ENCODE peak calls at places on chromosomes 16 and 17, in five cellular contexts. One of them, this sample, is unnamed.

GRCh38 chr17:81153340-81153803 is 11.9 kb upstream of the PVALEF start:
- DNase-seq in glutamatergic neuron: peak; percentile 4
- DNase-seq in IMR-90: peak; percentile 49
- DNase-seq in stimulated activated CD4-positive, alpha-beta T cell treated with anti-CD3 and anti-CD28 coated beads, TNF-alpha, amount 100 ng/mL, for 1 hour: no peak
- DNase-seq in EL: peak; percentile 44
- DNase-seq in this sample: peak; percentile 16

GRCh38 chr17:3635474-3636153 is 436 bp downstream of the SHPK start:
- DNase-seq in glutamatergic neuron: no peak
- DNase-seq in stimulated activated CD4-positive, alpha-beta T cell treated with anti-CD3 and anti-CD28 coated beads, TNF-alpha, amount 100 ng/mL, for 1 hour: no peak
- DNase-seq in EL: no peak
- DNase-seq in IMR-90: no peak
- DNase-seq in this sample: no peak

GRCh38 chr17:79622776-79623175 is 11.9 kb upstream of the RBFOX3 start:
- DNase-seq in glutamatergic neuron: no peak
- DNase-seq in IMR-90: no peak
- DNase-seq in EL: no peak
- DNase-seq in stimulated activated CD4-positive, alpha-beta T cell treated with anti-CD3 and anti-CD28 coated beads, TNF-alpha, amount 100 ng/mL, for 1 hour: no peak
- DNase-seq in this sample: no peak

GRCh38 chr16:84718-85452 is 6.9 kb downstream of the MPG start:
- DNase-seq in EL: peak; percentile 96
- DNase-seq in glutamatergic neuron: no peak
- DNase-seq in stimulated activated CD4-positive, alpha-beta T cell treated with anti-CD3 and anti-CD28 coated beads, TNF-alpha, amount 100 ng/mL, for 1 hour: peak; percentile 16
- DNase-seq in IMR-90: peak; percentile 96
- DNase-seq in this sample: peak; percentile 96

GRCh38 chr17:57701121-57701520 is 44.0 kb downstream of the CCDC182 start:
- DNase-seq in IMR-90: no peak
- DNase-seq in EL: no peak
- DNase-seq in glutamatergic neuron: no peak
- DNase-seq in stimulated activated CD4-positive, alpha-beta T cell treated with anti-CD3 and anti-CD28 coated beads, TNF-alpha, amount 100 ng/mL, for 1 hour: no peak
- DNase-seq in this sample: no peak

GRCh38 chr17:50863221-50863843 is 2.8 kb downstream of the TOB1 start:
- DNase-seq in stimulated activated CD4-positive, alpha-beta T cell treated with anti-CD3 and anti-CD28 coated beads, TNF-alpha, amount 100 ng/mL, for 1 hour: no peak
- DNase-seq in IMR-90: no peak
- DNase-seq in glutamatergic neuron: peak; percentile 77
- DNase-seq in EL: peak; percentile 33
- DNase-seq in this sample: peak; percentile 43

GRCh38 chr17:1182831-1183578 is 3.2 kb upstream of the ABR start:
- DNase-seq in IMR-90: no peak
- DNase-seq in stimulated activated CD4-positive, alpha-beta T cell treated with anti-CD3 and anti-CD28 coated beads, TNF-alpha, amount 100 ng/mL, for 1 hour: no peak
- DNase-seq in EL: no peak
- DNase-seq in glutamatergic neuron: no peak
- DNase-seq in this sample: no peak

GRCh38 chr16:89544713-89545043 is 15.8 kb upstream of the RPL13 start:
- DNase-seq in IMR-90: no peak
- DNase-seq in EL: no peak
- DNase-seq in glutamatergic neuron: no peak
- DNase-seq in stimulated activated CD4-positive, alpha-beta T cell treated with anti-CD3 and anti-CD28 coated beads, TNF-alpha, amount 100 ng/mL, for 1 hour: no peak
- DNase-seq in this sample: no peak

GRCh38 chr17:3843935-3844516 is 2.0 kb downstream of the NCBP3 start:
- DNase-seq in IMR-90: no peak
- DNase-seq in stimulated activated CD4-positive, alpha-beta T cell treated with anti-CD3 and anti-CD28 coated beads, TNF-alpha, amount 100 ng/mL, for 1 hour: peak; percentile 37
- DNase-seq in EL: peak; percentile 45
- DNase-seq in glutamatergic neuron: peak; percentile 65
- DNase-seq in this sample: peak; percentile 42

GRCh38 chr17:32755045-32755805 is 121.7 kb downstream of the MYO1D start:
- DNase-seq in glutamatergic neuron: no peak
- DNase-seq in IMR-90: peak; percentile 76
- DNase-seq in EL: peak; percentile 68
- DNase-seq in stimulated activated CD4-positive, alpha-beta T cell treated with anti-CD3 and anti-CD28 coated beads, TNF-alpha, amount 100 ng/mL, for 1 hour: no peak
- DNase-seq in this sample: peak; percentile 72

GRCh38 chr16:88681084-88681680 is 5.1 kb downstream of the SNAI3 start:
- DNase-seq in glutamatergic neuron: no peak
- DNase-seq in IMR-90: no peak
- DNase-seq in stimulated activated CD4-positive, alpha-beta T cell treated with anti-CD3 and anti-CD28 coated beads, TNF-alpha, amount 100 ng/mL, for 1 hour: no peak
- DNase-seq in EL: no peak
- DNase-seq in this sample: no peak

GRCh38 chr17:55818451-55819375 is 67.9 kb downstream of the PCTP start:
- DNase-seq in glutamatergic neuron: no peak
- DNase-seq in EL: no peak
- DNase-seq in stimulated activated CD4-positive, alpha-beta T cell treated with anti-CD3 and anti-CD28 coated beads, TNF-alpha, amount 100 ng/mL, for 1 hour: no peak
- DNase-seq in IMR-90: no peak
- DNase-seq in this sample: no peak

GRCh38 chr17:73480740-73481139 is 163.5 kb downstream of the SDK2 start:
- DNase-seq in glutamatergic neuron: no peak
- DNase-seq in EL: no peak
- DNase-seq in IMR-90: no peak
- DNase-seq in stimulated activated CD4-positive, alpha-beta T cell treated with anti-CD3 and anti-CD28 coated beads, TNF-alpha, amount 100 ng/mL, for 1 hour: no peak
- DNase-seq in this sample: no peak

GRCh38 chr17:74190154-74190553 is 13.3 kb upstream of the RPL38 start:
- DNase-seq in EL: peak; percentile 34
- DNase-seq in glutamatergic neuron: no peak
- DNase-seq in IMR-90: peak; percentile 61
- DNase-seq in stimulated activated CD4-positive, alpha-beta T cell treated with anti-CD3 and anti-CD28 coated beads, TNF-alpha, amount 100 ng/mL, for 1 hour: no peak
- DNase-seq in this sample: peak; percentile 69

GRCh38 chr17:57557793-57558681 is 187.1 kb downstream of the CCDC182 start:
- DNase-seq in EL: peak; percentile 93
- DNase-seq in stimulated activated CD4-positive, alpha-beta T cell treated with anti-CD3 and anti-CD28 coated beads, TNF-alpha, amount 100 ng/mL, for 1 hour: no peak
- DNase-seq in glutamatergic neuron: no peak
- DNase-seq in IMR-90: peak; percentile 66
- DNase-seq in this sample: peak; percentile 86

GRCh38 chr16:1530883-1531637 is 2.4 kb upstream of the TMEM204 start:
- DNase-seq in glutamatergic neuron: no peak
- DNase-seq in IMR-90: peak; percentile 43
- DNase-seq in stimulated activated CD4-positive, alpha-beta T cell treated with anti-CD3 and anti-CD28 coated beads, TNF-alpha, amount 100 ng/mL, for 1 hour: no peak
- DNase-seq in EL: peak; percentile 74
- DNase-seq in this sample: peak; percentile 96

GRCh38 chr16:25707982-25708583 is 16.3 kb downstream of the HS3ST4 start:
- DNase-seq in IMR-90: no peak
- DNase-seq in EL: no peak
- DNase-seq in glutamatergic neuron: peak; percentile 26
- DNase-seq in stimulated activated CD4-positive, alpha-beta T cell treated with anti-CD3 and anti-CD28 coated beads, TNF-alpha, amount 100 ng/mL, for 1 hour: no peak
- DNase-seq in this sample: no peak

GRCh38 chr17:10526517-10526916 is 8.2 kb upstream of the MYH1 start:
- DNase-seq in IMR-90: no peak
- DNase-seq in stimulated activated CD4-positive, alpha-beta T cell treated with anti-CD3 and anti-CD28 coated beads, TNF-alpha, amount 100 ng/mL, for 1 hour: no peak
- DNase-seq in EL: no peak
- DNase-seq in glutamatergic neuron: no peak
- DNase-seq in this sample: no peak

GRCh38 chr17:31200287-31200686 is 96.8 kb downstream of the OMG start:
- DNase-seq in stimulated activated CD4-positive, alpha-beta T cell treated with anti-CD3 and anti-CD28 coated beads, TNF-alpha, amount 100 ng/mL, for 1 hour: no peak
- DNase-seq in EL: no peak
- DNase-seq in glutamatergic neuron: no peak
- DNase-seq in IMR-90: peak; percentile 7
- DNase-seq in this sample: no peak

GRCh38 chr16:54459509-54460235 is 173.1 kb upstream of the IRX3 start:
- DNase-seq in IMR-90: no peak
- DNase-seq in glutamatergic neuron: no peak
- DNase-seq in stimulated activated CD4-positive, alpha-beta T cell treated with anti-CD3 and anti-CD28 coated beads, TNF-alpha, amount 100 ng/mL, for 1 hour: no peak
- DNase-seq in EL: peak; percentile 42
- DNase-seq in this sample: peak; percentile 89

GRCh38 chr17:44914148-44914547 is 1.2 kb downstream of the GFAP start:
- DNase-seq in stimulated activated CD4-positive, alpha-beta T cell treated with anti-CD3 and anti-CD28 coated beads, TNF-alpha, amount 100 ng/mL, for 1 hour: no peak
- DNase-seq in glutamatergic neuron: no peak
- DNase-seq in IMR-90: no peak
- DNase-seq in EL: no peak
- DNase-seq in this sample: no peak

GRCh38 chr16:30414159-30414558 is 6.8 kb downstream of the ZNF771 start:
- DNase-seq in IMR-90: no peak
- DNase-seq in glutamatergic neuron: no peak
- DNase-seq in EL: no peak
- DNase-seq in stimulated activated CD4-positive, alpha-beta T cell treated with anti-CD3 and anti-CD28 coated beads, TNF-alpha, amount 100 ng/mL, for 1 hour: no peak
- DNase-seq in this sample: no peak

GRCh38 chr17:76720211-76720610 is 6.2 kb downstream of the JMJD6 start:
- DNase-seq in glutamatergic neuron: no peak
- DNase-seq in EL: no peak
- DNase-seq in IMR-90: no peak
- DNase-seq in stimulated activated CD4-positive, alpha-beta T cell treated with anti-CD3 and anti-CD28 coated beads, TNF-alpha, amount 100 ng/mL, for 1 hour: no peak
- DNase-seq in this sample: no peak

GRCh38 chr16:386641-387156 is 4.9 kb upstream of the PGAP6 start:
- DNase-seq in IMR-90: no peak
- DNase-seq in glutamatergic neuron: no peak
- DNase-seq in EL: no peak
- DNase-seq in stimulated activated CD4-positive, alpha-beta T cell treated with anti-CD3 and anti-CD28 coated beads, TNF-alpha, amount 100 ng/mL, for 1 hour: no peak
- DNase-seq in this sample: no peak

GRCh38 chr16:3223913-3224515 is 10.9 kb downstream of the ZNF200 start:
- DNase-seq in IMR-90: no peak
- DNase-seq in glutamatergic neuron: no peak
- DNase-seq in stimulated activated CD4-positive, alpha-beta T cell treated with anti-CD3 and anti-CD28 coated beads, TNF-alpha, amount 100 ng/mL, for 1 hour: no peak
- DNase-seq in EL: no peak
- DNase-seq in this sample: peak; percentile 7

GRCh38 chr16:46612121-46612520 is 9.1 kb downstream of the SHCBP1 start:
- DNase-seq in stimulated activated CD4-positive, alpha-beta T cell treated with anti-CD3 and anti-CD28 coated beads, TNF-alpha, amount 100 ng/mL, for 1 hour: no peak
- DNase-seq in EL: no peak
- DNase-seq in glutamatergic neuron: no peak
- DNase-seq in IMR-90: no peak
- DNase-seq in this sample: no peak

GRCh38 chr16:88453621-88454314 is 688 bp downstream of the ZFPM1 start:
- DNase-seq in glutamatergic neuron: no peak
- DNase-seq in IMR-90: no peak
- DNase-seq in EL: peak; percentile 43
- DNase-seq in stimulated activated CD4-positive, alpha-beta T cell treated with anti-CD3 and anti-CD28 coated beads, TNF-alpha, amount 100 ng/mL, for 1 hour: peak; percentile 32
- DNase-seq in this sample: no peak

GRCh38 chr16:13492046-13492445 is 427.9 kb upstream of the ERCC4 start:
- DNase-seq in glutamatergic neuron: no peak
- DNase-seq in IMR-90: no peak
- DNase-seq in EL: no peak
- DNase-seq in stimulated activated CD4-positive, alpha-beta T cell treated with anti-CD3 and anti-CD28 coated beads, TNF-alpha, amount 100 ng/mL, for 1 hour: no peak
- DNase-seq in this sample: no peak

GRCh38 chr16:3138342-3138741 is 3.5 kb downstream of the ZNF213 start:
- DNase-seq in glutamatergic neuron: no peak
- DNase-seq in EL: no peak
- DNase-seq in IMR-90: no peak
- DNase-seq in stimulated activated CD4-positive, alpha-beta T cell treated with anti-CD3 and anti-CD28 coated beads, TNF-alpha, amount 100 ng/mL, for 1 hour: no peak
- DNase-seq in this sample: no peak

GRCh38 chr17:79630120-79630519 is 19.3 kb upstream of the RBFOX3 start:
- DNase-seq in EL: no peak
- DNase-seq in stimulated activated CD4-positive, alpha-beta T cell treated with anti-CD3 and anti-CD28 coated beads, TNF-alpha, amount 100 ng/mL, for 1 hour: no peak
- DNase-seq in glutamatergic neuron: no peak
- DNase-seq in IMR-90: no peak
- DNase-seq in this sample: no peak

GRCh38 chr17:64974750-64975317 is 55.6 kb upstream of the LRRC37A3 start:
- DNase-seq in stimulated activated CD4-positive, alpha-beta T cell treated with anti-CD3 and anti-CD28 coated beads, TNF-alpha, amount 100 ng/mL, for 1 hour: no peak
- DNase-seq in EL: no peak
- DNase-seq in glutamatergic neuron: no peak
- DNase-seq in IMR-90: no peak
- DNase-seq in this sample: no peak

GRCh38 chr16:18945233-18945632 is 19.0 kb upstream of the SMG1 start:
- DNase-seq in glutamatergic neuron: no peak
- DNase-seq in IMR-90: no peak
- DNase-seq in stimulated activated CD4-positive, alpha-beta T cell treated with anti-CD3 and anti-CD28 coated beads, TNF-alpha, amount 100 ng/mL, for 1 hour: no peak
- DNase-seq in EL: no peak
- DNase-seq in this sample: no peak

GRCh38 chr17:66250686-66251085 is 21.5 kb upstream of the APOH start:
- DNase-seq in glutamatergic neuron: no peak
- DNase-seq in EL: no peak
- DNase-seq in IMR-90: no peak
- DNase-seq in stimulated activated CD4-positive, alpha-beta T cell treated with anti-CD3 and anti-CD28 coated beads, TNF-alpha, amount 100 ng/mL, for 1 hour: no peak
- DNase-seq in this sample: no peak

GRCh38 chr16:87360862-87361610 is 22.5 kb downstream of the FBXO31 start:
- DNase-seq in EL: no peak
- DNase-seq in glutamatergic neuron: no peak
- DNase-seq in IMR-90: no peak
- DNase-seq in stimulated activated CD4-positive, alpha-beta T cell treated with anti-CD3 and anti-CD28 coated beads, TNF-alpha, amount 100 ng/mL, for 1 hour: no peak
- DNase-seq in this sample: no peak

This sample was measured in EH.